ENCODE peak calls at places on chromosomes 12 and 14, in five cellular contexts. A is vagina; Q is neuronal stem cell; C is CD8-positive, alpha-beta T cell; B is fibroblast of lung. J is an unnamed sample.

GRCh38 chr14:68741839-68742470 is 50.9 kb downstream of the ZFP36L1 start:
- DNase-seq in A (no peak), Q (no peak), C (no peak), B (no peak), J (no peak)

GRCh38 chr12:55997535-55997859 is 421 bp downstream of the SUOX start:
- DNase-seq in A (no peak), Q (no peak), C (no peak), B (no peak), J (no peak)

GRCh38 chr14:100726467-100726811 is 253 bp upstream of the DLK1 start:
- DNase-seq in A (no peak), Q (no peak), C (no peak), B (no peak), J (no peak)

GRCh38 chr12:123396543-123396942 is 12.6 kb downstream of the KMT5A start:
- DNase-seq in A (no peak), Q (no peak), C (no peak), B (no peak), J (no peak)

GRCh38 chr14:89337161-89337560 is 79.9 kb downstream of the FOXN3 start:
- DNase-seq in A (no peak), Q (peak; percentile 58), C (no peak), B (no peak), J (no peak)

GRCh38 chr12:80353254-80353653 is 90.8 kb upstream of the PTPRQ start:
- DNase-seq in A (no peak), Q (no peak), C (no peak), B (peak; percentile 15), J (no peak)

GRCh38 chr14:21521526-21521925 is 4.6 kb downstream of the SALL2 start:
- DNase-seq in A (no peak), Q (no peak), C (no peak), B (peak; percentile 50), J (no peak)

GRCh38 chr14:81400202-81400678 is at the start of gene STON2:
- DNase-seq in A (no peak), Q (no peak), C (no peak), B (peak; percentile 70), J (no peak)

GRCh38 chr14:81033841-81034240 is 78.4 kb downstream of the TSHR start:
- DNase-seq in A (no peak), Q (no peak), C (no peak), B (no peak), J (no peak)

GRCh38 chr14:49550284-49551184 is 35.6 kb downstream of the RPS29 start:
- DNase-seq in A (no peak), Q (no peak), C (no peak), B (peak; percentile 36), J (no peak)

GRCh38 chr12:57620936-57621496 is 9.8 kb downstream of the ARHGEF25 start:
- DNase-seq in A (no peak), Q (no peak), C (no peak), B (no peak), J (no peak)

GRCh38 chr12:82781288-82782078 is 94.8 kb downstream of the TMTC2 start:
- DNase-seq in A (no peak), Q (peak; percentile 92), C (no peak), B (no peak), J (no peak)

GRCh38 chr14:73461478-73462077 is 3.2 kb upstream of the NUMB start:
- DNase-seq in A (no peak), Q (no peak), C (no peak), B (no peak), J (no peak)

GRCh38 chr14:73462815-73463214 is 4.5 kb upstream of the NUMB start:
- DNase-seq in A (no peak), Q (no peak), C (no peak), B (peak; percentile 51), J (no peak)

GRCh38 chr14:73462078-73462715 is 3.9 kb upstream of the NUMB start:
- DNase-seq in A (no peak), Q (no peak), C (no peak), B (peak; percentile 76), J (peak; percentile 26)

GRCh38 chr14:73465833-73466532 is 7.6 kb upstream of the NUMB start:
- DNase-seq in A (no peak), Q (no peak), C (no peak), B (peak; percentile 8), J (no peak)

GRCh38 chr14:73463411-73463810 is 5.1 kb upstream of the NUMB start:
- DNase-seq in A (no peak), Q (no peak), C (no peak), B (peak; percentile 96), J (peak; percentile 32)
- H3K27ac ChIP-seq in A (no peak overlapping the region), Q (no peak overlapping the region), C (no peak overlapping the region), B (peak overlapping the region; percentile 90), J (no peak overlapping the region)

DNA sequence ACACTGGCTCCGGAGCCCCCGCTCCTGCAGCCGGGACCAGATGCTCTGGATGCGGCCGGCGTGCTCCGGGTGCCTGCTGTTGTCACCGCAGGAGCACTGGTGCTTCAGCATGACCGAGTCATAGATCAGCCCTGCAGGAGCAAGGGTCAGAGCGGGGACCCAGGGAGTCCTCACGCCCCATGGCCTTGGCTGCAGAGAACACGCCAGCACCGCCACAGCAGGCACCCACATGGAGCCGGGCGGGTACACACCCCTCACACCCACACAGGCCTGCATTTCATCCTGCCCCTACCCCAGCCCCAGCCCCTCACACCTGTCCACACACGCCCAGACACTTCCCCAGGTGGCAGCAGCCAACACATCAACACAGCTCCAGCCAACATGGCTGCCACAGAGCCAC is 18.8 kb downstream of the SLC48A1 start:
- DNase-seq in A (no peak), Q (no peak), C (no peak), B (no peak), J (no peak)
- H3K27ac ChIP-seq in A (no peak overlapping the region), Q (no peak overlapping the region), C (no peak overlapping the region), B (no peak overlapping the region), J (peak overlapping the region; percentile 17)

GRCh38 chr14:94888108-94888507 is 118.2 kb upstream of the GSC start:
- DNase-seq in A (no peak), Q (no peak), C (no peak), B (no peak), J (no peak)
- H3K27ac ChIP-seq in A (no peak overlapping the region), Q (no peak overlapping the region), C (no peak overlapping the region), B (no peak overlapping the region), J (no peak overlapping the region)

GRCh38 chr12:96368687-96369086 is 31.6 kb downstream of the CDK17 start:
- DNase-seq in A (no peak), Q (no peak), C (no peak), B (no peak), J (no peak)

GRCh38 chr12:96371787-96372699 is 28.2 kb downstream of the CDK17 start:
- DNase-seq in A (no peak), Q (no peak), C (no peak), B (no peak), J (no peak)

GRCh38 chr12:96368233-96368632 is 32.0 kb downstream of the CDK17 start:
- DNase-seq in A (no peak), Q (no peak), C (no peak), B (peak; percentile 53), J (no peak)

GRCh38 chr12:96375173-96375572 is 25.1 kb downstream of the CDK17 start:
- DNase-seq in A (no peak), Q (no peak), C (no peak), B (no peak), J (no peak)

DNA sequence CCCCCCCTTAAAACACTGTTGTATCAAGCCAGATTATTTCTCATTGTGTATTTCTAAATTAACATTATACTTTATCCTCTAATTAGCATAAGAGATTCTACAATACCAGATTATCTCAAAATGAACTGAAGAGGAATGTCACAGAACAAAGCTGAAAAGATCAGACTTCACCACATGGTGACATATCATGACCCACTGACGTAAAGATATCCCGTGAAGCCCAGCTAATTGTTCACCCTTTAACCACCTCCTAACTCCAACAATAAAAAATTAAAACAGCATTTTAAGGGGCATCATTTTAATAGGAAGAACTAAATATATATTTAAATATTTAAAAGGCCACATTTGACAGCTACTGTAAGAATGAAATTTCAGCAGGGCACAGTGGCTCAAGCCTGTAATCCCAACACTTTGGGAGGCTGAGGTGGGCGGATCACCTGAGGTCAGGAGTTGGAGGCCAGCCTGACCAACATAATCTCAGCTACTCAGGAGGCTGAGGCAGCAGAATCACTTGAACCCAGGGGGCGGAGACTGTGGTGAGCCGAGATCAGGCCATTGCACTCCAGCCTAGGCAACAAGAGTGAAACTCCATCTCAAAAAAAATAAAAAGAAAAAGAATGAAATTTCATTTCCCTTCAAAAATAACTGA is 29.0 kb downstream of the CDK17 start:
- DNase-seq in A (no peak), Q (no peak), C (no peak), B (no peak), J (no peak)
- H3K27ac ChIP-seq in A (no peak overlapping the region), Q (no peak overlapping the region), C (no peak overlapping the region), B (no peak overlapping the region), J (no peak overlapping the region)

DNA sequence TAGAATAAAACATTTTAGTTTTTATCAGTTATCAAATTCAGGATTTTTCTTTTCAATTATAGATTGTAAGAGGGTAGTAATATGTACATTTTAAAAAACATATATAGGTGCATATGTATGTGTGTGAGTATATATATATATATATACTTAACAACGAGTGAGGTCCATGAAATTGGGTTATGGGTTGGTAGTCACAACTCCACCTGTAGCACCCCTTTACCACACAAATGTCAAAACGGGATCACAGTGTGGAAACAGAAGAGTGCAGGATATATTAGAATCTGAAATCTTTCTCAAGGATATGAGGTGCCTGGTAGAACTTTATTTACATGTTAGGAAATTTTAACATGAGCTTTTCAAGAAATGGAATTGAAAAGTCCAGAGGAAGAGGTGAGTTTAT is 31.3 kb downstream of the MIA2 start:
- DNase-seq in A (no peak), Q (no peak), C (no peak), B (peak; percentile 53), J (no peak)
- H3K27ac ChIP-seq in A (no peak overlapping the region), Q (no peak overlapping the region), C (no peak overlapping the region), B (no peak overlapping the region), J (no peak overlapping the region)

DNA sequence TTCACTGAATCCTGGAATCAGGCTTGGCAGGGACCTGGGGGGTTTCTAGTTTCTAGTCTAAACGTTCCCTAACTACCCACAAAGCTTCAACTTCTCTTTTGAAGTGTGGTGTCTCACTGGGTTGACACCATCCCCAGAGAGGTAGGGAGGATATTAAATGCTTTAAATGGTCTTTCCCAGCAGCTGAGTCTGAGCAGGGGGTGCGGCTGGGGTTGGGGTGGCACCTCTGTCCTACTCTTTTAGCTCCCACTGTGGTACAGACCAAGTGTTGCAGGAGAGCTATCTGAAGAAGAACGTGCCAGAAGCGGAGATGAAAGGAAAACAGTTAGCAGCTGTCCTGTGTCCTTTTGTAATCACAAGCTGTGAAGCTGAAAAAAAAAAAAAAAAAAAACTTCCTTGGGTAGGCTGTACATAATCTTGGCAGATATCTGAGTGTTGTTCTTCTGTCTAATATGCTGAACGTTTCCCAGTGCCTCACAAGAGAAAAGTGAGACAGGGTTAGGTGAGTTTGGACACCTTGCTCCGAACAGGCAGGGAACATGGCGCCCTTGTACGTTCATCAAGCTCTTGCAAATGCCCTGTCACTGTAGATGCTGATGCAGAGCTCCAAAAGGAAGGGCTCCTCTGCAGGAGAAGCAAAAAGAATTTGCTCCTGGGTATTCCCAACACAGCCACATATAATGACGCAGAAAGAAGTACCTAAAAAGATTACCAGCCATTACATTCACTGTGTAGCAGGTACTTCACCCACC is 447.2 kb downstream of the APAF1 start:
- DNase-seq in A (no peak), Q (no peak), C (no peak), B (no peak), J (no peak)
- H3K27ac ChIP-seq in A (no peak overlapping the region), Q (no peak overlapping the region), C (no peak overlapping the region), B (no peak overlapping the region), J (no peak overlapping the region)

J was measured in uterus.